ENCODE peak calls at places on chromosome 3, in eight cellular contexts. E is left ventricle myocardium inferior, H is NCI-H1930, P is T-helper 2 cell, D is endothelial cell, K is stomach, M is GM23248, C is posterior cingulate gyrus. U is an unnamed sample.

GRCh38 chr3:156661158-156661557 is 13.2 kb upstream of the TIPARP start:
- DNase-seq in E (no peak), H (no peak), P (no peak), D (no peak), K (no peak), M (no peak), C (no peak), U (no peak)

GRCh38 chr3:104908761-104909160 is 457.9 kb upstream of the ALCAM start:
- DNase-seq in E (no peak), H (no peak), P (no peak), D (no peak), K (no peak), M (peak), C (no peak), U (no peak)

GRCh38 chr3:58009026-58009748 is 965 bp downstream of the FLNB start:
- DNase-seq in E (peak), H (no peak), P (peak), D (no peak), K (peak), M (peak), C (no peak), U (peak)

GRCh38 chr3:169634618-169635236 is 28.8 kb downstream of the MECOM start:
- DNase-seq in E (no peak), H (no peak), P (peak), D (no peak), K (peak), M (no peak), C (no peak), U (no peak)

GRCh38 chr3:183699238-183699947 is 1.8 kb downstream of the YEATS2 start:
- DNase-seq in E (no peak), H (no peak), P (peak), D (no peak), K (no peak), M (no peak), C (no peak), U (no peak)

GRCh38 chr3:178205750-178206149 is 330.5 kb upstream of the KCNMB2 start:
- DNase-seq in E (no peak), H (no peak), P (no peak), D (no peak), K (no peak), M (peak), C (no peak), U (no peak)

GRCh38 chr3:179321585-179322322 is 1.1 kb upstream of the ZNF639 start:
- DNase-seq in E (no peak), H (peak), P (peak), D (peak), K (no peak), M (peak), C (peak), U (no peak)

GRCh38 chr3:45154641-45155147 is 8.5 kb upstream of the CDCP1 start:
- DNase-seq in E (no peak), H (no peak), P (no peak), D (no peak), K (no peak), M (peak), C (no peak), U (no peak)

GRCh38 chr3:72042397-72043211 is 257.7 kb upstream of the PROK2 start:
- DNase-seq in E (no peak), H (no peak), P (no peak), D (no peak), K (no peak), M (peak), C (no peak), U (no peak)

U was measured in effector CD4-positive, alpha-beta T cell.